ENCODE peak calls at places on chromosomes 5 and 9, in five cellular contexts. M is stomach, N is WERI-Rb-1, A is foreskin keratinocyte, R is mucosa of gallbladder. V is an unnamed sample.

GRCh38 chr5:32916648-32917047 is 205.5 kb downstream of the NPR3 start:
- DNase-seq in M (no peak), R (peak; percentile 15), N (peak; percentile 14), A (no peak), V (peak; percentile 44)

GRCh38 chr9:102867488-102867887 is 127.6 kb upstream of the CYLC2 start:
- DNase-seq in A (peak; percentile 2), R (no peak), N (no peak), M (no peak), V (peak; percentile 57)

GRCh38 chr9:76629205-76629990 is 134.8 kb upstream of the PCA3 start:
- DNase-seq in M (no peak), A (no peak), N (no peak), R (no peak), V (no peak)

GRCh38 chr5:98721231-98721928 is 52.1 kb upstream of the RGMB start:
- DNase-seq in M (no peak), N (no peak), A (no peak), R (no peak), V (no peak)

GRCh38 chr9:123998970-123999621 is 12.5 kb upstream of the LHX2 start:
- DNase-seq in R (no peak), N (peak; percentile 30), M (no peak), A (no peak), V (no peak)

GRCh38 chr5:96780626-96781025 is 27.1 kb downstream of the ERAP1 start:
- DNase-seq in A (peak; percentile 16), R (no peak), M (no peak), N (no peak), V (peak; percentile 28)

GRCh38 chr9:117224676-117225075 is 190.2 kb downstream of the ASTN2 start:
- DNase-seq in N (peak; percentile 88), M (no peak), A (no peak), R (no peak), V (no peak)

GRCh38 chr9:7377489-7377888 is 422.1 kb downstream of the DMAC1 start:
- DNase-seq in R (no peak), M (no peak), A (no peak), N (no peak), V (no peak)

GRCh38 chr9:38445154-38446043 is 21.1 kb upstream of the IGFBPL1 start:
- DNase-seq in A (no peak), N (no peak), M (no peak), R (no peak), V (no peak)

GRCh38 chr5:2415678-2416077 is 335.8 kb downstream of the IRX2 start:
- DNase-seq in R (no peak), M (no peak), A (no peak), N (no peak), V (no peak)

GRCh38 chr9:134950811-134951210 is 33.1 kb upstream of the FCN1 start:
- DNase-seq in A (no peak), M (no peak), R (no peak), N (no peak), V (no peak)

GRCh38 chr5:160155017-160155725 is 35.9 kb upstream of the PWWP2A start:
- DNase-seq in N (no peak), M (no peak), R (no peak), A (no peak), V (no peak)

GRCh38 chr5:13218518-13218917 is 726.0 kb downstream of the DNAH5 start:
- DNase-seq in R (no peak), M (no peak), N (no peak), A (no peak), V (no peak)

GRCh38 chr9:113349434-113350337 is at the start of gene BSPRY:
- DNase-seq in A (no peak), R (no peak), N (no peak), M (peak; percentile 66), V (peak; percentile 54)

GRCh38 chr5:28408186-28408585 is 1369.8 kb upstream of the CDH9 start:
- DNase-seq in M (no peak), N (no peak), R (no peak), A (peak; percentile 75), V (peak; percentile 58)

GRCh38 chr9:96565684-96566360 is 53.8 kb downstream of the CDC14B start:
- DNase-seq in R (no peak), A (no peak), M (no peak), N (no peak), V (peak; percentile 57)

GRCh38 chr9:8822667-8823025 is 1023.1 kb upstream of the DMAC1 start:
- DNase-seq in R (no peak), A (no peak), M (no peak), N (no peak), V (no peak)

GRCh38 chr5:139768802-139769465 is 26.7 kb upstream of the PSD2 start:
- DNase-seq in R (no peak), N (peak; percentile 84), A (no peak), M (no peak), V (no peak)

GRCh38 chr9:127650511-127650910 is 38.4 kb downstream of the STXBP1 start:
- DNase-seq in N (no peak), M (no peak), R (no peak), A (no peak), V (no peak)

GRCh38 chr5:168611163-168611562 is 32.0 kb upstream of the PANK3 start:
- DNase-seq in R (no peak), A (no peak), N (no peak), M (no peak), V (no peak)

GRCh38 chr5:93359296-93359957 is 221.6 kb downstream of the NR2F1-AS1 start:
- DNase-seq in N (no peak), A (peak; percentile 56), M (no peak), R (peak; percentile 16), V (peak; percentile 78)

GRCh38 chr9:132782106-132782505 is 96.0 kb downstream of the AK8 start:
- DNase-seq in M (no peak), A (no peak), N (no peak), R (no peak), V (no peak)

GRCh38 chr9:128153947-128154695 is 4.9 kb downstream of the LCN2 start:
- DNase-seq in N (no peak), A (no peak), M (no peak), R (no peak), V (no peak)

GRCh38 chr9:87301381-87301780 is 196.3 kb upstream of the DAPK1 start:
- DNase-seq in N (no peak), A (no peak), R (no peak), M (no peak), V (no peak)

GRCh38 chr5:106321242-106321641 is 1349.5 kb downstream of the EFNA5 start:
- DNase-seq in R (no peak), N (no peak), M (no peak), A (no peak), V (no peak)

GRCh38 chr9:6305954-6306563 is 22.1 kb upstream of the TPD52L3 start:
- DNase-seq in R (no peak), A (no peak), N (no peak), M (no peak), V (peak; percentile 21)

GRCh38 chr5:170525450-170526211 is 21.8 kb downstream of the KCNIP1 start:
- DNase-seq in R (no peak), N (no peak), A (no peak), M (no peak), V (no peak)

GRCh38 chr9:107485451-107486043 is 4.0 kb downstream of the KLF4 start:
- DNase-seq in M (no peak), N (no peak), A (no peak), R (no peak), V (no peak)

GRCh38 chr9:69546265-69546664 is 125.9 kb downstream of the APBA1 start:
- DNase-seq in R (peak; percentile 18), N (peak; percentile 52), A (no peak), M (no peak), V (peak; percentile 29)

GRCh38 chr5:65721775-65722574 is at the start of the genes NLN and SGTB:
- DNase-seq in R (peak; percentile 89), N (peak; percentile 83), M (peak; percentile 90), A (peak; percentile 14), V (peak; percentile 91)

GRCh38 chr9:97615439-97616072 is 17.6 kb downstream of the TSTD2 start:
- DNase-seq in A (peak; percentile 13), M (peak; percentile 74), N (peak; percentile 68), R (peak; percentile 60), V (peak; percentile 78)

GRCh38 chr9:114164191-114164794 is 9.0 kb downstream of the COL27A1 start:
- DNase-seq in A (no peak), R (no peak), N (no peak), M (no peak), V (no peak)

GRCh38 chr5:89313804-89314588 is 431.0 kb upstream of the MEF2C start:
- DNase-seq in A (peak; percentile 89), N (no peak), R (no peak), M (no peak), V (peak; percentile 22)

GRCh38 chr9:22446950-22447606 is 454 bp downstream of the DMRTA1 start:
- DNase-seq in M (peak; percentile 69), A (peak; percentile 38), R (peak; percentile 67), N (peak; percentile 62), V (peak; percentile 44)

GRCh38 chr9:102986425-102986824 is 8.7 kb upstream of the CYLC2 start:
- DNase-seq in M (no peak), N (no peak), A (no peak), R (no peak), V (no peak)

GRCh38 chr9:132214027-132214622 is 52.3 kb downstream of the NTNG2 start:
- DNase-seq in A (peak; percentile 50), N (peak; percentile 41), M (peak; percentile 38), R (peak; percentile 63), V (peak; percentile 95)

V was measured in RWPE1.